ENCODE peak calls at places on chromosomes 4 and X, in four cellular contexts. F, M, P and G are unnamed samples.

GRCh38 chr4:55447826-55448225 is 52.1 kb downstream of the TMEM165 start:
- DNase-seq in M (no peak), P (peak), F (no peak), G (no peak)

GRCh38 chr4:128974203-128974602 is 119.1 kb downstream of the SCLT1 start:
- DNase-seq in P (peak), F (no peak), M (no peak), G (peak)

GRCh38 chrX:48071986-48072605 is 656 bp upstream of the ZNF630 start:
- DNase-seq in M (no peak), F (no peak), P (no peak), G (no peak)

GRCh38 chr4:73860175-73860574 is 7.1 kb downstream of the PF4V1 start:
- DNase-seq in M (no peak), P (no peak), F (no peak), G (no peak)

GRCh38 chr4:25424539-25425228 is 47.6 kb downstream of the ANAPC4 start:
- DNase-seq in F (no peak), M (no peak), P (no peak), G (no peak)

GRCh38 chr4:128869801-128870509 is 60.5 kb downstream of the JADE1 start:
- DNase-seq in P (no peak), M (no peak), F (no peak), G (no peak)

GRCh38 chr4:70667710-70668535 is 1.6 kb upstream of the JCHAIN start:
- DNase-seq in P (no peak), F (no peak), M (no peak), G (no peak)

GRCh38 chrX:2502668-2503519 is 2.1 kb upstream of the DHRSX start:
- DNase-seq in F (peak), M (peak), P (peak), G (no peak)

GRCh38 chr4:79623125-79623905 is 215.3 kb upstream of the GK2 start:
- DNase-seq in P (no peak), F (no peak), M (no peak), G (no peak)

GRCh38 chr4:87353592-87353991 is 30.9 kb upstream of the HSD17B13 start:
- DNase-seq in F (peak), M (peak), P (peak), G (no peak)

GRCh38 chrX:66654411-66654810 is 15.5 kb upstream of the EDA2R start:
- DNase-seq in F (no peak), M (no peak), P (no peak), G (no peak)

GRCh38 chr4:71487324-71487677 is 148.5 kb downstream of the SLC4A4 start:
- DNase-seq in F (peak), M (no peak), P (no peak), G (no peak)

GRCh38 chr4:24279911-24280375 is 304.4 kb downstream of the DHX15 start:
- DNase-seq in M (no peak), F (no peak), P (no peak), G (no peak)

GRCh38 chr4:187541666-187542065 is 453.9 kb upstream of the ZFP42 start:
- DNase-seq in P (peak), M (no peak), F (no peak), G (no peak)

GRCh38 chr4:186021461-186022167 is 47.3 kb upstream of the TLR3 start:
- DNase-seq in P (no peak), F (peak), M (peak), G (no peak)

GRCh38 chr4:41796545-41797210 is 48.2 kb upstream of the PHOX2B start:
- DNase-seq in P (no peak), M (no peak), F (peak), G (no peak)

GRCh38 chrX:69082753-69083150 is 82.5 kb downstream of the PJA1 start:
- DNase-seq in M (no peak), F (no peak), P (no peak), G (no peak)

GRCh38 chr4:81412941-81413488 is 58.7 kb downstream of the RASGEF1B start:
- DNase-seq in F (no peak), M (no peak), P (no peak), G (no peak)

GRCh38 chr4:139509727-139510410 is 46.1 kb downstream of the SETD7 start:
- DNase-seq in P (no peak), M (no peak), F (no peak), G (no peak)

GRCh38 chrX:118536687-118537461 is 41.3 kb downstream of the DOCK11 start:
- DNase-seq in M (peak), F (peak), P (no peak), G (no peak)

GRCh38 chrX:86369847-86370630 is 221.8 kb downstream of the DACH2 start:
- DNase-seq in M (peak), P (no peak), F (no peak), G (no peak)

GRCh38 chr4:64846417-64846816 is 437.2 kb upstream of the TECRL start:
- DNase-seq in P (no peak), M (no peak), F (no peak), G (no peak)

GRCh38 chr4:175998782-175999181 is 66.9 kb upstream of the WDR17 start:
- DNase-seq in M (no peak), P (no peak), F (peak), G (no peak)

GRCh38 chr4:6444587-6444986 is 27.8 kb downstream of the PPP2R2C start:
- DNase-seq in F (no peak), P (no peak), M (no peak), G (no peak)

GRCh38 chrX:96704661-96705060 is 20.0 kb downstream of the DIAPH2 start:
- DNase-seq in F (no peak), P (no peak), M (no peak), G (no peak)

GRCh38 chr4:1026115-1026514 is 14.7 kb downstream of the FGFRL1 start:
- DNase-seq in M (no peak), F (peak), P (no peak), G (no peak)

GRCh38 chr4:139175647-139176298 is 1.2 kb downstream of the ELF2 start:
- DNase-seq in P (peak), F (no peak), M (peak), G (no peak)

GRCh38 chr4:94957030-94957429 is 199.3 kb downstream of the BMPR1B start:
- DNase-seq in M (no peak), F (peak), P (no peak), G (no peak)

GRCh38 chrX:123311486-123311885 is 127.4 kb downstream of the GRIA3 start:
- DNase-seq in F (no peak), M (no peak), P (no peak), G (no peak)

GRCh38 chrX:64976673-64977040 is 407 bp upstream of the ZC4H2 start:
- DNase-seq in M (no peak), F (no peak), P (no peak), G (no peak)

GRCh38 chrX:69060631-69061408 is 104.4 kb downstream of the PJA1 start:
- DNase-seq in M (no peak), P (no peak), F (peak), G (peak)

GRCh38 chr4:165814256-165815010 is 58.6 kb upstream of the TLL1 start:
- DNase-seq in F (no peak), M (no peak), P (no peak), G (no peak)

GRCh38 chr4:72591547-72591946 is 22.5 kb upstream of the ADAMTS3 start:
- DNase-seq in F (no peak), P (no peak), M (no peak), G (peak)

GRCh38 chrX:347351-348117 is 28.9 kb upstream of the GTPBP6 start:
- DNase-seq in M (no peak), F (no peak), P (no peak), G (no peak)

GRCh38 chrX:154829926-154830442 is 4.5 kb downstream of the SMIM9 start:
- DNase-seq in F (no peak), M (no peak), P (no peak), G (no peak)
- TF ChIP-seq CTCF in F (no peak), M (no peak), P (no peak), G (no peak)

GRCh38 chr4:123064390-123064789 is 142.0 kb upstream of the NUDT6 start:
- DNase-seq in F (no peak), P (no peak), M (no peak), G (no peak)

GRCh38 chr4:123055943-123056342 is 133.5 kb upstream of the NUDT6 start:
- DNase-seq in M (peak), P (peak), F (no peak), G (no peak)

DNA sequence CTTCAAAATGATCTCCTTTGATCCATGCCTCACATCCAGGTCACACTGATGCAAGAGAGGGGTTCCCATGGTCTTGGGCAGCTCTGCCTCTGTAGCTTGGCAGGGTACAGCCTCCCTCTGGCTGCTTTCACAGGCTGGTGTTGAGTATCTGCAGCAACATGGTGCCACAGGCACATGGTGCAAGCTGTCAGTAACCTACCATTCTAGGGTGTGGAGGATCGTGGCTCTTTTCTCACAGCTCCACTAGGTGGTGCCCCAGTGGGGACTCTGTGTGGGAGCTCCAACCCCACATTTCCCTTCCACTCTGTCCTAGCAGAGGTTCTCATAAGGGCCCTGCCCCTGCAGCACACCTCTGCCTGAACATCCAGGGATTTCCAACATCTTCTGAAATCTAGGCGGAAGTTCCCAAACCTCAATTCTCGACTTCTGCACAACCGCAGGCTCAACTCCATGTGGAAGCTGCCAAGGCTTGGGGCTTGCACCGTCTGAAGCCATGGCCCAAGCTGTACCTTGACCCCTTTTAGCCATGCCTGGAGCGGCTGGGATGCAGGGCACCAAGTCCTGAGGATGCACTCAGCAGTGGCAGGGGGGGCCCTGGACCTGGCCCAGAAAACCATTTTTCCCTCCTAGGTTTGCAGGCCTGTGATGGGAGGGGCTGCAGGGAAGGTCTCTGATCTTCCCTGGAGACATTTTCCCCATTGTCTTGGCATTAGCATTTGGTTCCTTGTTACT is 137.8 kb upstream of the NUDT6 start:
- DNase-seq in F (no peak), P (no peak), M (no peak), G (no peak)
- TF ChIP-seq CTCF in F (no peak), P (peak), M (no peak), G (no peak)

GRCh38 chrX:106203315-106203714 is 35.2 kb downstream of the PWWP3B start:
- DNase-seq in M (no peak), P (no peak), F (no peak), G (no peak)
- TF ChIP-seq CTCF in M (no peak), P (no peak), F (no peak), G (no peak)

DNA sequence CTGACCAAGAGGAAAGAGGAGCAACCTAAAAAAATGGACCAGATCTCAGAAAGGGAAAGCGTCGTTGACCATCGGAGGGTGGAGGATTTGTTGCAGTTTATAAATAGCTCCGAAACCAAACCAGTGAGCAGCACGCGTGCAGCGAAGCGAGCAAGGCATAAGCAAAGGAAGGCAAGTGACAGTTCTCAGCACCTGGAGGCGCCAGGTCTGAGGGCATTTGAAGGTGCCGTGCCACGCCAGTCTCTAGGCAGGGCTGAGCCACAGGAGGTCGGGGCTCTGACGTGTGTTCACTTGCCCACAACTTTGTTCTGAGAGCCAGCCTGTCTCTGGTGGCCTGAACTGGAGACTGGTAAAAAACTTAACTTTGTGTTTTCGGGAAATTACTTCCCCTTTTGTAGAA is 59.7 kb downstream of the TNIP2 start:
- DNase-seq in M (no peak), P (no peak), F (peak), G (no peak)
- TF ChIP-seq CTCF in M (no peak), P (no peak), F (no peak), G (no peak)

DNA sequence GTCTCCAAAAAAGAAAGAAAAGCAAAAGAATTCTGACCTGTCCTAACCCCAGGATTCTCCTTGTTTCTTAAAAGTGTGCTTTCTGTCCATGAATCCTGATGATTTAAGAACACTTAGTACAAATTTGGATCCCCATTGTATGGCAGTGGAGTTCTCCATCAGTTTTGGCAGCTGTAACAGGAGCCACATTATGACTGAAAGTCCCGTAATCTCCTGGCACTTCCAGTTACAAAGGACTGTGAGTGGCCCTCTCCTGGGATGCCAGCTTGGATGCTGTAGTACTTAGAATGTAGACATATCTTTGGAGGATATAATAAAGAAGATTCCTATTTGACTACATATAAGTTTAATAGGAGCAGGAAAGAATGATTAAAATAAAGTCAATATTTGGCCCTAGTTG is 20.6 kb downstream of the AP1AR start:
- DNase-seq in M (no peak), F (no peak), P (no peak), G (no peak)
- TF ChIP-seq CTCF in M (no peak), F (no peak), P (no peak), G (no peak)